ENCODE peak calls at places on chromosomes 5 and 9, in eight cellular contexts. J is astrocyte, A is neural progenitor cell, U is H9, X is IMR-90, C is fibroblast of lung, Q is HCT116, G is PC-9. P is an unnamed sample.
A peak's percentile ranks its signal among the peaks of the same experiment; 100 is the strongest.

GRCh38 chr9:135906291-135907005 is 898 bp downstream of the CAMSAP1 start:
- DNase-seq in A (peak; percentile 56), G (no peak), X (peak; percentile 62), C (peak; percentile 54), J (peak; percentile 45), Q (no peak), U (no peak), P (peak; percentile 52)

GRCh38 chr5:142782976-142783539 is 12.9 kb downstream of the ARHGAP26 start:
- DNase-seq in U (no peak), X (no peak), C (no peak), G (no peak), J (no peak), A (no peak), Q (no peak), P (no peak)

GRCh38 chr9:117188394-117188793 is 226.5 kb downstream of the ASTN2 start:
- DNase-seq in J (no peak), X (no peak), U (no peak), G (no peak), Q (no peak), A (no peak), C (no peak), P (no peak)

GRCh38 chr5:38660194-38660668 is 103.8 kb upstream of the LIFR start:
- DNase-seq in J (no peak), C (no peak), X (no peak), A (peak; percentile 58), Q (no peak), U (peak; percentile 91), G (peak; percentile 88), P (peak; percentile 26)

GRCh38 chr9:127865645-127866464 is 11.4 kb upstream of the ENG start:
- DNase-seq in A (no peak), J (no peak), X (no peak), G (no peak), Q (no peak), C (no peak), U (no peak), P (no peak)

GRCh38 chr9:117218951-117219350 is 195.9 kb downstream of the ASTN2 start:
- DNase-seq in C (no peak), A (no peak), J (no peak), Q (no peak), U (no peak), X (no peak), G (no peak), P (no peak)

GRCh38 chr5:38104497-38105230 is 153.7 kb upstream of the EGFLAM start:
- DNase-seq in G (no peak), C (peak; percentile 5), X (no peak), A (peak; percentile 55), U (peak; percentile 82), Q (no peak), J (no peak), P (no peak)

GRCh38 chr9:96040591-96041461 is 165.3 kb downstream of the ERCC6L2 start:
- DNase-seq in Q (no peak), G (no peak), C (peak; percentile 19), J (no peak), U (no peak), A (no peak), X (peak; percentile 24), P (peak; percentile 69)

GRCh38 chr5:177364159-177364962 is 6.6 kb downstream of the RGS14 start:
- DNase-seq in X (no peak), C (no peak), J (no peak), G (no peak), Q (no peak), U (no peak), A (no peak), P (no peak)

GRCh38 chr9:136518623-136519022 is 27.2 kb downstream of the NOTCH1 start:
- DNase-seq in C (no peak), Q (no peak), X (no peak), U (no peak), G (no peak), A (no peak), J (no peak), P (no peak)

GRCh38 chr5:174329738-174330137 is 284.2 kb downstream of the NSG2 start:
- DNase-seq in U (no peak), G (no peak), Q (no peak), A (no peak), C (peak; percentile 70), X (peak; percentile 49), J (peak; percentile 65), P (no peak)

GRCh38 chr9:89720721-89721660 is 116.2 kb downstream of the GADD45G start:
- DNase-seq in U (no peak), Q (no peak), C (no peak), G (no peak), A (no peak), X (no peak), J (no peak), P (peak; percentile 56)

GRCh38 chr5:140600096-140600495 is 32.9 kb downstream of the CD14 start:
- DNase-seq in C (no peak), U (no peak), J (no peak), X (no peak), A (no peak), Q (no peak), G (no peak), P (no peak)

GRCh38 chr5:17378346-17378984 is 119.6 kb upstream of the TAF11L2 start:
- DNase-seq in C (peak; percentile 83), Q (no peak), A (no peak), J (peak; percentile 79), X (peak; percentile 86), G (no peak), U (no peak), P (peak; percentile 33)

GRCh38 chr9:137189297-137190295 is 1.1 kb downstream of the SSNA1 start:
- DNase-seq in G (no peak), C (no peak), U (no peak), X (no peak), J (no peak), Q (no peak), A (no peak), P (no peak)

GRCh38 chr5:180283026-180283615 is 8.8 kb downstream of the MAPK9 start:
- DNase-seq in X (peak; percentile 28), A (no peak), C (peak; percentile 68), U (no peak), J (peak; percentile 51), G (peak; percentile 19), Q (no peak), P (no peak)

GRCh38 chr9:117926031-117926655 is 221.9 kb downstream of the TLR4 start:
- DNase-seq in A (peak; percentile 13), Q (no peak), C (peak; percentile 19), U (no peak), G (no peak), X (no peak), J (peak; percentile 16), P (no peak)

GRCh38 chr5:5021436-5021835 is 118.7 kb upstream of the ADAMTS16 start:
- DNase-seq in C (no peak), X (no peak), A (no peak), G (no peak), U (no peak), J (no peak), Q (no peak), P (no peak)

GRCh38 chr5:449151-449550 is 6.2 kb downstream of the EXOC3 start:
- DNase-seq in Q (no peak), A (no peak), U (no peak), G (no peak), J (no peak), C (no peak), X (no peak), P (no peak)

DNA sequence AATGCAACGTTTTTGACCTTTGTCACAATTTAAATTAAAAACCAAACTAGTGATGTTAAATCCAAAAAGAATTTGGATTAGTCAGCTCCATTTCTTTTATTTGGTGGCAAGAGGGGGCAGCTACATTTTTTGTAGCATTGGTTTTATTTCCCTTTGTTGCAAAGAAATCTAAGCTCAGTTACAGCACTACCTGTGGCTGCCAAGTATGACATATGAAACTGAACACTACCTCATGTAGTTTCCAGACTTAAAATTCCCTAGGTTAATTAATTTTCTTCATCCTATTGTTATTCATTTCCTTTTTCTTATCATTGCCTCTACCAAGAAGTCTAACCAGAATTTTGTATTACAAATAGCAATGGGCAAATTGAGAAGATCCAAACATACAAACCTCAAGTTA is 393.5 kb downstream of the BRINP1 start:
- DNase-seq in G (no peak), C (peak; percentile 76), X (no peak), U (no peak), Q (no peak), J (peak; percentile 69), A (no peak), P (no peak)
- H2AFZ ChIP-seq in G (no peak overlapping the region), C (no peak overlapping the region), X (no peak overlapping the region), U (no peak overlapping the region), Q (no peak overlapping the region), J (no peak overlapping the region), A (no peak overlapping the region), P (no peak overlapping the region)

GRCh38 chr5:15252331-15252730 is 247.6 kb upstream of the FBXL7 start:
- DNase-seq in J (no peak), Q (no peak), U (no peak), X (peak; percentile 37), C (no peak), G (no peak), A (no peak), P (no peak)
- TF ChIP-seq CTCF in J (no peak), Q (no peak), U (no peak), X (no peak), C (no peak), G (no peak), A (no peak), P (no peak)

GRCh38 chr9:113349044-113349433 is 302 bp upstream of the BSPRY start:
- DNase-seq in X (no peak), G (no peak), J (no peak), Q (no peak), A (peak; percentile 33), C (no peak), U (no peak), P (no peak)

GRCh38 chr9:113352006-113352405 is 2.7 kb downstream of the BSPRY start:
- DNase-seq in Q (no peak), C (peak; percentile 8), G (no peak), X (no peak), A (no peak), U (no peak), J (no peak), P (no peak)

GRCh38 chr9:113349434-113350337 is at the start of gene BSPRY:
- DNase-seq in G (peak; percentile 59), C (no peak), Q (peak; percentile 18), X (no peak), U (peak; percentile 60), J (no peak), A (peak; percentile 66), P (peak; percentile 77)

GRCh38 chr9:113350937-113351336 is 1.6 kb downstream of the BSPRY start:
- DNase-seq in G (no peak), C (no peak), Q (no peak), A (no peak), X (no peak), J (no peak), U (no peak), P (no peak)

DNA sequence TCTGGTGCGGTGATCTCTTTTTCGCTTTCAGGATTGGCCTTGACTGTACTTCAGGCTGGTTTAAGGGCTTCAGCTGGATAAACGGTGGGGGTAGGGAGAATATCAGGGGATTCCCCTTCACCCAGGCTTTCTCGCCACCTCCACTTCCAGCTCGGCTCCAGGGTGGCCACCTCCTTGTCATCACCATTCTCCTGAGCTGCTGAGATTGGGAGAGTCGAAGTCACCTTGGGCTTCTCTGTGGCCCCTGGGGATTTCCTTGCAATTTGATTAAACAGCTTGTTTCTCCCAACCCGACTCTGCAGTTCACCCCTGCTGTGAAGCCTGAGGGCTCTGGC is 964 bp downstream of the BSPRY start:
- DNase-seq in G (no peak), C (no peak), U (no peak), A (no peak), Q (no peak), X (no peak), J (no peak), P (no peak)
- H2AFZ ChIP-seq in G (peak overlapping the region; percentile 88), C (no peak overlapping the region), U (no peak overlapping the region), A (no peak overlapping the region), Q (no peak overlapping the region), X (no peak overlapping the region), J (no peak overlapping the region), P (peak overlapping the region; percentile 63)

GRCh38 chr5:169850407-169850806 is 129.9 kb downstream of the INSYN2B start:
- DNase-seq in X (no peak), U (no peak), G (no peak), A (no peak), J (no peak), Q (no peak), C (no peak), P (no peak)
- TF ChIP-seq CTCF in X (no peak), U (peak; percentile 61), G (peak; percentile 39), A (peak; percentile 37), J (peak; percentile 21), Q (peak; percentile 46), C (no peak), P (no peak)

P was measured in hepatocyte.